ENCODE peak calls at places on chromosomes 3 and 15, in nine cellular contexts. One of them, this sample, is unnamed.

GRCh38 chr15:42059661-42060476 is 34.5 kb downstream of the PLA2G4D start:
- DNase-seq in left lung: no peak
- DNase-seq in lower lobe of right lung: no peak
- DNase-seq in mesendoderm: peak; percentile 69
- DNase-seq in A673: peak; percentile 72
- DNase-seq in substantia nigra: no peak
- DNase-seq in dorsolateral prefrontal cortex: no peak
- DNase-seq in A549: peak; percentile 33
- DNase-seq in neuronal stem cell: peak; percentile 65
- DNase-seq in this sample: peak; percentile 83

GRCh38 chr3:37096292-37096691 is 78.1 kb downstream of the LRRFIP2 start:
- DNase-seq in left lung: no peak
- DNase-seq in lower lobe of right lung: no peak
- DNase-seq in mesendoderm: peak; percentile 87
- DNase-seq in A673: peak; percentile 62
- DNase-seq in substantia nigra: no peak
- DNase-seq in dorsolateral prefrontal cortex: no peak
- DNase-seq in A549: no peak
- DNase-seq in neuronal stem cell: no peak
- DNase-seq in this sample: no peak

GRCh38 chr3:175432338-175433025 is 573.3 kb downstream of the NAALADL2 start:
- DNase-seq in left lung: no peak
- DNase-seq in lower lobe of right lung: no peak
- DNase-seq in mesendoderm: no peak
- DNase-seq in A673: peak; percentile 64
- DNase-seq in substantia nigra: no peak
- DNase-seq in dorsolateral prefrontal cortex: no peak
- DNase-seq in A549: no peak
- DNase-seq in neuronal stem cell: no peak
- DNase-seq in this sample: no peak

GRCh38 chr3:58093573-58094195 is 85.5 kb downstream of the FLNB start:
- DNase-seq in left lung: no peak
- DNase-seq in lower lobe of right lung: no peak
- DNase-seq in mesendoderm: peak; percentile 57
- DNase-seq in A673: no peak
- DNase-seq in substantia nigra: no peak
- DNase-seq in dorsolateral prefrontal cortex: no peak
- DNase-seq in A549: peak; percentile 33
- DNase-seq in neuronal stem cell: no peak
- DNase-seq in this sample: no peak

GRCh38 chr3:114234739-114235138 is 2.6 kb downstream of the ZNF80 start:
- DNase-seq in left lung: no peak
- DNase-seq in lower lobe of right lung: no peak
- DNase-seq in mesendoderm: no peak
- DNase-seq in A673: no peak
- DNase-seq in substantia nigra: no peak
- DNase-seq in dorsolateral prefrontal cortex: no peak
- DNase-seq in A549: no peak
- DNase-seq in neuronal stem cell: no peak
- DNase-seq in this sample: no peak

GRCh38 chr15:27798807-27799206 is 300.3 kb downstream of the OCA2 start:
- DNase-seq in left lung: no peak
- DNase-seq in lower lobe of right lung: no peak
- DNase-seq in mesendoderm: no peak
- DNase-seq in A673: no peak
- DNase-seq in substantia nigra: no peak
- DNase-seq in dorsolateral prefrontal cortex: no peak
- DNase-seq in A549: no peak
- DNase-seq in neuronal stem cell: no peak
- DNase-seq in this sample: no peak

GRCh38 chr3:2303567-2303966 is 204.9 kb downstream of the CNTN4 start:
- DNase-seq in left lung: no peak
- DNase-seq in lower lobe of right lung: no peak
- DNase-seq in mesendoderm: peak; percentile 64
- DNase-seq in A673: peak; percentile 45
- DNase-seq in substantia nigra: no peak
- DNase-seq in dorsolateral prefrontal cortex: no peak
- DNase-seq in A549: no peak
- DNase-seq in neuronal stem cell: peak; percentile 57
- DNase-seq in this sample: no peak

GRCh38 chr15:89457086-89457485 is 39.3 kb downstream of the RHCG start:
- DNase-seq in left lung: no peak
- DNase-seq in lower lobe of right lung: no peak
- DNase-seq in mesendoderm: peak; percentile 72
- DNase-seq in A673: peak; percentile 56
- DNase-seq in substantia nigra: no peak
- DNase-seq in dorsolateral prefrontal cortex: no peak
- DNase-seq in A549: peak; percentile 81
- DNase-seq in neuronal stem cell: no peak
- DNase-seq in this sample: no peak

GRCh38 chr3:124429129-124429815 is 301.0 kb upstream of the UMPS start:
- DNase-seq in left lung: no peak
- DNase-seq in lower lobe of right lung: no peak
- DNase-seq in mesendoderm: peak; percentile 79
- DNase-seq in A673: peak; percentile 93
- DNase-seq in substantia nigra: no peak
- DNase-seq in dorsolateral prefrontal cortex: no peak
- DNase-seq in A549: peak; percentile 10
- DNase-seq in neuronal stem cell: no peak
- DNase-seq in this sample: no peak

GRCh38 chr15:79970921-79971434 is at the start of gene BCL2A1:
- DNase-seq in left lung: no peak
- DNase-seq in lower lobe of right lung: no peak
- DNase-seq in mesendoderm: no peak
- DNase-seq in A673: no peak
- DNase-seq in substantia nigra: no peak
- DNase-seq in dorsolateral prefrontal cortex: no peak
- DNase-seq in A549: peak; percentile 58
- DNase-seq in neuronal stem cell: no peak
- DNase-seq in this sample: no peak

GRCh38 chr15:89365457-89366055 is 30.9 kb upstream of the POLG start:
- DNase-seq in left lung: no peak
- DNase-seq in lower lobe of right lung: no peak
- DNase-seq in mesendoderm: no peak
- DNase-seq in A673: no peak
- DNase-seq in substantia nigra: no peak
- DNase-seq in dorsolateral prefrontal cortex: no peak
- DNase-seq in A549: no peak
- DNase-seq in neuronal stem cell: no peak
- DNase-seq in this sample: no peak

GRCh38 chr3:35829499-35829898 is 190.2 kb downstream of the ARPP21 start:
- DNase-seq in left lung: no peak
- DNase-seq in lower lobe of right lung: no peak
- DNase-seq in mesendoderm: no peak
- DNase-seq in A673: no peak
- DNase-seq in substantia nigra: no peak
- DNase-seq in dorsolateral prefrontal cortex: no peak
- DNase-seq in A549: peak; percentile 15
- DNase-seq in neuronal stem cell: no peak
- DNase-seq in this sample: no peak

GRCh38 chr15:92899910-92900711 is at the start of gene CHD2:
- DNase-seq in left lung: no peak
- DNase-seq in lower lobe of right lung: peak; percentile 72
- DNase-seq in mesendoderm: peak; percentile 98
- DNase-seq in A673: peak; percentile 91
- DNase-seq in substantia nigra: peak; percentile 41
- DNase-seq in dorsolateral prefrontal cortex: peak; percentile 38
- DNase-seq in A549: peak; percentile 87
- DNase-seq in neuronal stem cell: peak; percentile 80
- DNase-seq in this sample: peak; percentile 64

GRCh38 chr3:73535935-73536334 is 88.8 kb downstream of the PDZRN3 start:
- DNase-seq in left lung: no peak
- DNase-seq in lower lobe of right lung: no peak
- DNase-seq in mesendoderm: no peak
- DNase-seq in A673: no peak
- DNase-seq in substantia nigra: no peak
- DNase-seq in dorsolateral prefrontal cortex: no peak
- DNase-seq in A549: no peak
- DNase-seq in neuronal stem cell: no peak
- DNase-seq in this sample: no peak

DNA sequence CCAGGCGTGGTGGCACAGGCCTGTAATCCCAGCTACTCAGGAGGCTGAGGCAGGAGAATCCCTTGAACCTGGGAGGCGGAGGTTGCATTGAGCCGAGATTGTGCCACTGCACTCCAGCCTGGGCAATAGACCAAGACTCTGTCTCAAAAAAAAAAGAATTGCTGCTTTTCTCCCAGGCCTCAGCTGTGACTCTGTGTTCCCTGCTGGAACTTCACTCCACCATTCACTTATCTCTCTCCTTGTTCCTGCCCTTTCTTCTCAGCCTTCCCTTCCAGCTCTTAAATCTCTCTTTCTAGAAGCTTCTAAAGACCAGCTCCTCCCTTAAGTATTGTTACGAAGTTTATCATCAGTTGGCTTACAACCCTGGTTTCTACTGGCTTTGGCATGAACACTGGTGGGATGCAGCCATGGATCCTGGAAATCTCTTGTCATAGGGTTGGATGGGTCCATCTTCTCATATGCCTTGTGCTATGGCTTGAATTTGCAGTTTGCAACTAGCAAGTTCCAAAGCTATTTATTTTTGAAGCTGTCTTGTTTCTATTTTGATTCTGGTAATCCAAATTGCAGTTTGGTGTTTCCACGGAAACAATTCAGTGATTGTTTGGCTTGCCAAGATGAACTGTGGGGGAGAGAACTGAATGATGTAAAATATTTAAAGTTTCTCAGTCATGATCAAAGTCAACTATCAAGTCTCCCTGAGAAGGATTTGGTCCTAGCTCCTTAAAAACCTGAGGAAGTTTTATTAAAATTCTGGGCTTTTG is 10.4 kb downstream of the C3orf62 start:
- DNase-seq in left lung: no peak
- DNase-seq in lower lobe of right lung: no peak
- DNase-seq in mesendoderm: no peak
- DNase-seq in A673: no peak
- DNase-seq in substantia nigra: no peak
- DNase-seq in dorsolateral prefrontal cortex: no peak
- DNase-seq in A549: no peak
- DNase-seq in neuronal stem cell: no peak
- DNase-seq in this sample: no peak
- H3K27ac ChIP-seq in left lung: no peak overlapping the region
- H3K27ac ChIP-seq in lower lobe of right lung: peak overlapping the region; percentile 36
- H3K27ac ChIP-seq in mesendoderm: no peak overlapping the region
- H3K27ac ChIP-seq in A673: no peak overlapping the region
- H3K27ac ChIP-seq in substantia nigra: peak overlapping the region; percentile 24
- H3K27ac ChIP-seq in dorsolateral prefrontal cortex: peak overlapping the region; percentile 80
- H3K27ac ChIP-seq in A549: no peak overlapping the region
- H3K27ac ChIP-seq in neuronal stem cell: no peak overlapping the region
- H3K27ac ChIP-seq in this sample: no peak overlapping the region

GRCh38 chr3:190595212-190595795 is 81.4 kb downstream of the IL1RAP start:
- DNase-seq in left lung: no peak
- DNase-seq in lower lobe of right lung: no peak
- DNase-seq in mesendoderm: no peak
- DNase-seq in A673: no peak
- DNase-seq in substantia nigra: no peak
- DNase-seq in dorsolateral prefrontal cortex: no peak
- DNase-seq in A549: no peak
- DNase-seq in neuronal stem cell: no peak
- DNase-seq in this sample: no peak
- H3K27ac ChIP-seq in left lung: no peak overlapping the region
- H3K27ac ChIP-seq in lower lobe of right lung: no peak overlapping the region
- H3K27ac ChIP-seq in mesendoderm: no peak overlapping the region
- H3K27ac ChIP-seq in A673: peak overlapping the region; percentile 78
- H3K27ac ChIP-seq in substantia nigra: no peak overlapping the region
- H3K27ac ChIP-seq in dorsolateral prefrontal cortex: no peak overlapping the region
- H3K27ac ChIP-seq in A549: no peak overlapping the region
- H3K27ac ChIP-seq in neuronal stem cell: no peak overlapping the region
- H3K27ac ChIP-seq in this sample: no peak overlapping the region

GRCh38 chr15:85411992-85412538 is 31.7 kb downstream of the AKAP13 start:
- DNase-seq in left lung: no peak
- DNase-seq in lower lobe of right lung: no peak
- DNase-seq in mesendoderm: no peak
- DNase-seq in A673: no peak
- DNase-seq in substantia nigra: no peak
- DNase-seq in dorsolateral prefrontal cortex: no peak
- DNase-seq in A549: no peak
- DNase-seq in neuronal stem cell: no peak
- DNase-seq in this sample: no peak
- H3K27ac ChIP-seq in left lung: no peak overlapping the region
- H3K27ac ChIP-seq in lower lobe of right lung: no peak overlapping the region
- H3K27ac ChIP-seq in mesendoderm: no peak overlapping the region
- H3K27ac ChIP-seq in A673: peak overlapping the region; percentile 33
- H3K27ac ChIP-seq in substantia nigra: no peak overlapping the region
- H3K27ac ChIP-seq in dorsolateral prefrontal cortex: no peak overlapping the region
- H3K27ac ChIP-seq in A549: peak overlapping the region; percentile 81
- H3K27ac ChIP-seq in neuronal stem cell: no peak overlapping the region
- H3K27ac ChIP-seq in this sample: no peak overlapping the region

GRCh38 chr15:31391687-31392671 is 65.3 kb downstream of the KLF13 start:
- DNase-seq in left lung: peak; percentile 96
- DNase-seq in lower lobe of right lung: peak; percentile 91
- DNase-seq in mesendoderm: peak; percentile 72
- DNase-seq in A673: peak; percentile 56
- DNase-seq in substantia nigra: no peak
- DNase-seq in dorsolateral prefrontal cortex: peak; percentile 77
- DNase-seq in A549: peak; percentile 78
- DNase-seq in neuronal stem cell: peak; percentile 49
- DNase-seq in this sample: peak; percentile 91
- H3K27ac ChIP-seq in left lung: peak overlapping the region; percentile 90
- H3K27ac ChIP-seq in lower lobe of right lung: peak overlapping the region; percentile 94
- H3K27ac ChIP-seq in mesendoderm: no peak overlapping the region
- H3K27ac ChIP-seq in A673: no peak overlapping the region
- H3K27ac ChIP-seq in substantia nigra: peak overlapping the region; percentile 16
- H3K27ac ChIP-seq in dorsolateral prefrontal cortex: peak overlapping the region; percentile 56
- H3K27ac ChIP-seq in A549: peak overlapping the region; percentile 73
- H3K27ac ChIP-seq in neuronal stem cell: no peak overlapping the region
- H3K27ac ChIP-seq in this sample: peak overlapping the region; percentile 99

DNA sequence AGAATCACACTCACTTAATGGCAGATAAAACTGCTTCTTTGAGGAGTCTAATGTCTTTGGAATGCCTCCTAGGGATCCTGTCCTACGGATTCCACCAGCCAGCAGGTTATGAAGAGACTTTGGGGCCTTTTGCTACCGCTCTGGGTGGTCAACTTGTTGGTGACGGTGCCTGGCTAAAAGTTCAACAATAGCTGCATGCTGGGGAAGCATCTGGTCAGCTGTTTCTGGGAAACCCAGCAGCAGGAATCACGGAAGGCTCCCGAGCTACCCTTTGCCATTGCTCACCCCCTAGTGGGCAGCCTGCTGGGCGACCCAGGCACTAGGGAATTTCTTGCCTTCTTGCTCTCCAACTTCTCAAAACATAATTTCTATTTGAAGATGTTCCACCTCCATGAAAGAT is 263.3 kb downstream of the NEK10 start:
- DNase-seq in left lung: no peak
- DNase-seq in lower lobe of right lung: no peak
- DNase-seq in mesendoderm: peak; percentile 77
- DNase-seq in A673: no peak
- DNase-seq in substantia nigra: no peak
- DNase-seq in dorsolateral prefrontal cortex: no peak
- DNase-seq in A549: peak; percentile 6
- DNase-seq in neuronal stem cell: no peak
- DNase-seq in this sample: no peak
- H3K27ac ChIP-seq in left lung: no peak overlapping the region
- H3K27ac ChIP-seq in lower lobe of right lung: no peak overlapping the region
- H3K27ac ChIP-seq in mesendoderm: no peak overlapping the region
- H3K27ac ChIP-seq in A673: no peak overlapping the region
- H3K27ac ChIP-seq in substantia nigra: no peak overlapping the region
- H3K27ac ChIP-seq in dorsolateral prefrontal cortex: no peak overlapping the region
- H3K27ac ChIP-seq in A549: no peak overlapping the region
- H3K27ac ChIP-seq in neuronal stem cell: no peak overlapping the region
- H3K27ac ChIP-seq in this sample: no peak overlapping the region

This sample was measured in aorta.